ENCODE peak calls at places on chromosomes 16 and 17, in ten cellular contexts. X, Y, T, G, E, B, R, A, Z and V are unnamed samples.

GRCh38 chr17:17712268-17712924 is 31.1 kb downstream of the RAI1 start:
- DNase-seq in X (no peak), Y (no peak), T (no peak), G (no peak), E (peak), B (peak), R (peak), A (no peak), Z (no peak), V (no peak)

GRCh38 chr16:69632836-69633235 is 67.1 kb downstream of the NFAT5 start:
- DNase-seq in X (no peak), Y (no peak), T (no peak), G (no peak), E (no peak), B (no peak), R (no peak), A (no peak), Z (no peak), V (no peak)

GRCh38 chr17:78351449-78352006 is 8.3 kb downstream of the SOCS3 start:
- DNase-seq in X (peak), Y (peak), T (no peak), G (peak), E (peak), B (no peak), R (no peak), A (peak), Z (peak), V (peak)

GRCh38 chr17:4209611-4210010 is 54.2 kb downstream of the ANKFY1 start:
- DNase-seq in X (no peak), Y (no peak), T (no peak), G (no peak), E (no peak), B (no peak), R (no peak), A (no peak), Z (no peak), V (no peak)

GRCh38 chr17:17137731-17138585 is 68.2 kb downstream of the PLD6 start:
- DNase-seq in X (peak), Y (no peak), T (no peak), G (no peak), E (no peak), B (no peak), R (no peak), A (no peak), Z (no peak), V (no peak)

GRCh38 chr17:39270923-39271322 is 45.2 kb upstream of the STAC2 start:
- DNase-seq in X (no peak), Y (no peak), T (peak), G (peak), E (no peak), B (no peak), R (peak), A (no peak), Z (no peak), V (no peak)

GRCh38 chr16:31200821-31201510 is 1.6 kb downstream of the PYCARD start:
- DNase-seq in X (no peak), Y (no peak), T (no peak), G (no peak), E (no peak), B (no peak), R (no peak), A (no peak), Z (no peak), V (no peak)

GRCh38 chr17:77374170-77374936 is 233.6 kb downstream of the SEC14L1 start:
- DNase-seq in X (peak), Y (peak), T (no peak), G (peak), E (no peak), B (no peak), R (peak), A (peak), Z (peak), V (peak)

GRCh38 chr16:1745181-1745899 is 26.0 kb downstream of the NME3 start:
- DNase-seq in X (no peak), Y (no peak), T (no peak), G (no peak), E (no peak), B (no peak), R (no peak), A (no peak), Z (no peak), V (no peak)

GRCh38 chr17:1071103-1071825 is 74.3 kb downstream of the TIMM22 start:
- DNase-seq in X (no peak), Y (no peak), T (no peak), G (no peak), E (no peak), B (no peak), R (no peak), A (no peak), Z (no peak), V (no peak)

GRCh38 chr17:40463122-40463550 is 19.9 kb downstream of the IGFBP4 start:
- DNase-seq in X (no peak), Y (no peak), T (no peak), G (peak), E (no peak), B (no peak), R (no peak), A (peak), Z (no peak), V (no peak)

GRCh38 chr16:10333321-10334032 is 52.4 kb upstream of the ATF7IP2 start:
- DNase-seq in X (no peak), Y (no peak), T (no peak), G (no peak), E (no peak), B (no peak), R (no peak), A (no peak), Z (no peak), V (no peak)

GRCh38 chr16:66899945-66900688 is 18.6 kb downstream of the CDH16 start:
- DNase-seq in X (peak), Y (no peak), T (no peak), G (peak), E (no peak), B (no peak), R (peak), A (peak), Z (peak), V (no peak)

GRCh38 chr17:83183150-83183820 is 103.9 kb downstream of the METRNL start:
- DNase-seq in X (no peak), Y (no peak), T (no peak), G (no peak), E (no peak), B (no peak), R (no peak), A (no peak), Z (no peak), V (peak)

GRCh38 chr17:74271902-74272563 is 2.0 kb upstream of the DNAI2 start:
- DNase-seq in X (no peak), Y (no peak), T (no peak), G (no peak), E (no peak), B (no peak), R (no peak), A (peak), Z (no peak), V (no peak)

GRCh38 chr17:68591583-68591982 is 9.6 kb downstream of the FAM20A start:
- DNase-seq in X (no peak), Y (peak), T (no peak), G (peak), E (no peak), B (no peak), R (peak), A (no peak), Z (no peak), V (no peak)

GRCh38 chr17:64540118-64540776 is 33.5 kb downstream of the CEP95 start:
- DNase-seq in X (no peak), Y (no peak), T (no peak), G (no peak), E (no peak), B (no peak), R (no peak), A (no peak), Z (peak), V (no peak)

GRCh38 chr16:81931927-81932326 is 79.3 kb downstream of the SDR42E1 start:
- DNase-seq in X (no peak), Y (no peak), T (no peak), G (no peak), E (no peak), B (no peak), R (no peak), A (no peak), Z (no peak), V (no peak)

GRCh38 chr16:74738134-74738541 is 36.5 kb downstream of the FA2H start:
- DNase-seq in X (peak), Y (no peak), T (peak), G (no peak), E (no peak), B (no peak), R (no peak), A (no peak), Z (no peak), V (no peak)

GRCh38 chr16:11456741-11457140 is 111.5 kb downstream of the RMI2 start:
- DNase-seq in X (no peak), Y (no peak), T (no peak), G (no peak), E (no peak), B (no peak), R (no peak), A (no peak), Z (no peak), V (no peak)

GRCh38 chr17:565506-565905 is 149.1 kb downstream of the VPS53 start:
- DNase-seq in X (no peak), Y (no peak), T (no peak), G (peak), E (no peak), B (no peak), R (no peak), A (no peak), Z (peak), V (no peak)

GRCh38 chr17:6556121-6557039 is at the start of gene PITPNM3:
- DNase-seq in X (peak), Y (no peak), T (no peak), G (peak), E (no peak), B (no peak), R (no peak), A (no peak), Z (no peak), V (no peak)

GRCh38 chr16:49560018-49560830 is 186.6 kb downstream of the C16orf78 start:
- DNase-seq in X (no peak), Y (no peak), T (no peak), G (no peak), E (no peak), B (no peak), R (no peak), A (no peak), Z (no peak), V (peak)

GRCh38 chr17:57541472-57542394 is 203.4 kb downstream of the CCDC182 start:
- DNase-seq in X (no peak), Y (no peak), T (peak), G (no peak), E (no peak), B (no peak), R (no peak), A (peak), Z (no peak), V (no peak)

GRCh38 chr16:73228649-73229048 is 180.7 kb upstream of the ZFHX3 start:
- DNase-seq in X (no peak), Y (no peak), T (no peak), G (no peak), E (no peak), B (no peak), R (peak), A (peak), Z (no peak), V (no peak)
- TF ChIP-seq POLR2AphosphoS5 in X (no peak), Y (peak), T (no peak), G (no peak), E (no peak), B (no peak), R (no peak), A (peak), Z (no peak), V (no peak)

GRCh38 chr16:86680137-86680536 is 101.8 kb downstream of the FOXL1 start:
- DNase-seq in X (no peak), Y (no peak), T (no peak), G (no peak), E (no peak), B (no peak), R (peak), A (peak), Z (no peak), V (no peak)
- H3K4me3 ChIP-seq in X (no peak), Y (no peak), T (no peak), G (no peak), E (no peak), B (no peak), R (no peak), A (no peak), Z (no peak), V (no peak)

DNA sequence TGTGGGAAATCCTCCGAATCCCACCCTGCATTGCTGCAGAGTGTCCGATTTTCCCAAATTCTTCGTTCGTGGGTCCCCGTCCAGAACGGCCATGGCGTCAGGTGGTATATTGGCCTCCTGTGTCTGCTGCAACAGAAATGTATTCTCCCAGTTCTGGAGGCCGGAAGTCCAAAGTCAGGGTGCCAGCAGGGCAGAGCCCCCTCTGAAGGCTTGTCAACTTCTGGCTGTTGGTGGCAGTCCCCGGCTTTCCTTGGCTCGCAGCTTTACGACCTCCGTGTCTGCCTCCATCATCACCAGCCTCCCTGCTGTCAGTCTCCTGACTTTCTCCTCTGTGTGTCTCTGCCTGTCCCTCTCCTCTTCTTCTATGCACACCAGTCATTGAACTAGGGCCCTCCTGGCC is 142.1 kb upstream of the FOXF1 start:
- DNase-seq in X (no peak), Y (no peak), T (no peak), G (no peak), E (no peak), B (no peak), R (no peak), A (peak), Z (no peak), V (no peak)
- H3K27ac ChIP-seq in X (no peak), Y (peak), T (no peak), G (no peak), E (no peak), B (no peak), R (no peak), A (peak), Z (no peak), V (no peak)

GRCh38 chr16:29899516-29900101 is at the start of gene SEZ6L2:
- DNase-seq in X (peak), Y (no peak), T (peak), G (peak), E (peak), B (no peak), R (peak), A (no peak), Z (peak), V (peak)
- TF ChIP-seq POLR2AphosphoS5 in X (no peak), Y (no peak), T (peak), G (no peak), E (no peak), B (no peak), R (no peak), A (no peak), Z (no peak), V (no peak)

GRCh38 chr16:181668-182021 is 1.4 kb downstream of the HBQ1 start:
- DNase-seq in X (no peak), Y (no peak), T (no peak), G (no peak), E (no peak), B (no peak), R (no peak), A (no peak), Z (no peak), V (no peak)
- H3K4me3 ChIP-seq in X (no peak), Y (no peak), T (no peak), G (no peak), E (no peak), B (no peak), R (no peak), A (no peak), Z (no peak), V (no peak)

DNA sequence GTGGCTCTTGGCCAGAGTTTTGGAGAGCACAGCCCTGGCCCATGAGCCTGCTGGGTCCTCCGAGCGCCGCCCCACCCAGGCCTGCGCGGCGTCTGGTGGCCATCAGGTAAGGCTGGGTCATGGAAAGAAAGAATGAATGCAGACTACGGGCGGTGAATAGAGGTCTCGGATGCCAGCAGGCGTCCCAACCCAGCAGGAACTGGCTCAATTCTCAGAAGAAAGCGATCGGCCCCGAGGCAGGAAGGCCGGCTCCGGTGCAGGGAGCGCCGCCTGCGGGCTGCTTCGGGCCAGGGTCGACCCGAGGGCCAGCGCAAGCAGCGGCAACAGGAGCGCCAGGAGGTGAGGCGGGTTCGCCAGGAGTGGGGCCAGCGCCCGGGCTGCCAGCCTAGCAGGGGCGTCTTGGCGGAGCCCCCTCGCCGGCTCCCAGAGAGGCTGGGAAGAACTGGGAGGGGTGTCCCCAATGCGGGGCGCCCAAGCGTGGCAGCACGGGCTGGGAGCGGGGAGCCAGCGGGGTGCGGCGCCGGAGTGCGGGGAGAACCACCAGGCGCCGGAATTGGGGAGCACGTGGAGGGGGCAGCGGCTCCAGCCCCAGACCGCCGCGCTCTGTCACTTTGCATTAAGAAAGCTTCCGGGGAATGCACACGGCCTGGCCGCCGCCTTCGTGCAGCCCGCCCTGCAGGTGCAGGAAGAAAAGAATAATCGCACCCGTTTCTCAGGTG is 7.1 kb upstream of the TMC5 start:
- DNase-seq in X (peak), Y (no peak), T (no peak), G (peak), E (no peak), B (no peak), R (no peak), A (no peak), Z (no peak), V (peak)
- H3K27ac ChIP-seq in X (peak), Y (no peak), T (peak), G (no peak), E (no peak), B (no peak), R (no peak), A (no peak), Z (no peak), V (peak)

DNA sequence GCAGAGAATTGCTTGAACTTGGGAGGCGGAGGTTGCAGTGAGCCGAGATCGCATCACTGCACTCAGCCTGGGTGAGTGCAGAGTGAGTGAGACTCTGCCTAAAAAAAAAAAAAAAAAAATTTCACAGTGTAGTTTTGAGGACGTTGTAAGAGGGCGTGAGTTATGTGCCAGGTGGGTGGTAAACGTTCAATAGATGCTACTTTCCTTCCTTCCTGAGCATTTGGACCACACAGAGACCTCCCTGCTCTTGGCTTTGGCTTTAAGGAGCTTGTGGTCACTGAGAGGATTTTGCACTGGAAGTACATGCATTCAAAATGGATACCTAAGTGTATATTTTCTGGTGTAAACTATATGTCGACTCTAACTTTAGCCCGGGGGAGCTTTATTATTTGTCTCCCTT is 30.5 kb downstream of the SOST start:
- DNase-seq in X (no peak), Y (no peak), T (no peak), G (no peak), E (no peak), B (no peak), R (no peak), A (no peak), Z (no peak), V (no peak)
- TF ChIP-seq POLR2AphosphoS5 in X (no peak), Y (no peak), T (no peak), G (no peak), E (no peak), B (no peak), R (no peak), A (no peak), Z (no peak), V (no peak)

DNA sequence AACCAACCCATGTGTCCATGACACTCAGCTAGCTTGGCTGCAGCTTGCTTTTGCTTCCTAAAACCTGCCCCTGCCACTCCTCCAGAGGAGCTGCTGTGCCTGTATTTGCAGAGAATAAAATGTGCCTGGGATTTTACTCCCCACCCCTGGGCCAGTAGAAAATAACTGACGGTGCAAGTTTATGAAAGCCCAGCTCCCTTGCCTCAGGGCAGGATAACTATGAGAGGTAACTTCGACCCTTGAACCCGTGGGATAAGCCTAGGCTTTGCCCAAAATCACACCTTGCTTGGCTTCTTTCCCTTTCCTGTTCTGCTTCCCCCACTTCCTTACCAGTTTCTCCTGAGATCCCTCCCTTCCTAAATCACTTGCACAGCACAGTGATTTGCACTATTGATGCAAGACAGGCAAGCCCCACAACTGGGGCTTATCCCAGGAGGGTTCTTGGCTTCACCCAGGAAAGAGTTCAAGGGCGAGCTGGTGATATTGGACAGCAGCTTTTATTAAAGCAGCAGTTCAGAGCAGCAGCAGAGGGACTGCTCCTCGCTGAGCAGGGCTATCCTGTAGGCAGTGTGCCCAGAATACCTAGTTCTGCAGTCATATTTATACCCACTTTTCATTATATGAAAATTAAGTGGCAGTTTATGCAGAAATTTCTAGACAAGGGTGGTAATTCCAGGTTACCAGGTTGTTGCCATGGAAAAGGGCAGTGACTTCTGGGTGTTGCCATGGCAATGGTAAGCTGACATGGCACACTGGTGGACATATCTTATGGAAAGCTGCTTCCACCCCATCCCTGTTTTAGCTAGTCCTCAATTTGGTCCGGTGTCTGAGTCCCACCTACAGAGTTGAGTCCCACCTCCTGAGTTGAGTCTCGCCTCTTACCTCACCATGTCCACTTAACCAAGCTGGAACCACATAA is 6.3 kb upstream of the ERCC4 start:
- DNase-seq in X (no peak), Y (no peak), T (no peak), G (no peak), E (no peak), B (no peak), R (no peak), A (no peak), Z (no peak), V (no peak)
- H3K4me3 ChIP-seq in X (no peak), Y (no peak), T (no peak), G (no peak), E (no peak), B (no peak), R (no peak), A (no peak), Z (peak), V (no peak)

DNA sequence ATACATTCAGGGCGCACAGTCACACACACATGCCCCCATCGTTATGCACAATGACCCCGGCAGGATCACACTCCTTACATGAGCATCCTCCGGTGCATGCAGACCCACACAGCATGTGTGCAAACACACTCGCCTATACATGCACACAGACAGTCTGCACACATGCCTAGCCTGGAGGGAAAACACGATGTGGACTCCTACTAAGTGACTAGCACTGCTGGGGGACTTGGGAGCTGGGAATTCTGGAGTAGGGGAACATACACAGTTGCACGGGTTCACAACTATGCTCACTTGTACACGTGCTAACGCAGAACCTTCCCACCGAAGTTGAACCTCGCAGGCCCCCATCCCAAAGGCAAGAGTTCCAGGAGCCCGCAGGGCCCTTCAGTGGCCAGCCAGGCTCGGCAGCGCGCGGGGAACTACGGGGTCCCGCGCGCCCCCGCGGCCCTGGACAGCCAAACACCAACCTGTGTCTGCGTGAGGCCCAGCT is 2.0 kb downstream of the DLX3 start:
- DNase-seq in X (no peak), Y (no peak), T (no peak), G (no peak), E (no peak), B (no peak), R (no peak), A (no peak), Z (no peak), V (no peak)
- H3K27ac ChIP-seq in X (no peak), Y (no peak), T (no peak), G (no peak), E (no peak), B (no peak), R (no peak), A (no peak), Z (no peak), V (peak)